ENCODE peak calls at places on chromosomes 5 and 9, in seven cellular contexts. One of them, this sample, is unnamed.

GRCh38 chr5:5101676-5102075 is 38.5 kb upstream of the ADAMTS16 start:
- DNase-seq in NCI-H1436: no peak
- DNase-seq in MV-4-11: no peak
- DNase-seq in NCI-H1105: no peak
- DNase-seq in activated CD8-positive, alpha-beta memory T cell treated with anti-CD3 and anti-CD28 coated beads, Interleukin-2, amount 50 U/mL, for 48 hours: no peak
- DNase-seq in RPMI8226: no peak
- DNase-seq in HuH-7.5: no peak
- DNase-seq in this sample: no peak

GRCh38 chr5:150999704-151000452 is 20.5 kb upstream of the GPX3 start:
- DNase-seq in MV-4-11: no peak
- DNase-seq in RPMI8226: no peak
- DNase-seq in NCI-H1105: no peak
- DNase-seq in NCI-H1436: no peak
- DNase-seq in activated CD8-positive, alpha-beta memory T cell treated with anti-CD3 and anti-CD28 coated beads, Interleukin-2, amount 50 U/mL, for 48 hours: no peak
- DNase-seq in HuH-7.5: no peak
- DNase-seq in this sample: no peak

GRCh38 chr9:113564804-113565237 is 101.3 kb downstream of the RGS3 start:
- DNase-seq in MV-4-11: no peak
- DNase-seq in RPMI8226: no peak
- DNase-seq in HuH-7.5: no peak
- DNase-seq in activated CD8-positive, alpha-beta memory T cell treated with anti-CD3 and anti-CD28 coated beads, Interleukin-2, amount 50 U/mL, for 48 hours: no peak
- DNase-seq in NCI-H1105: no peak
- DNase-seq in NCI-H1436: peak
- DNase-seq in this sample: peak

GRCh38 chr5:168282120-168282519 is 9.3 kb upstream of the WWC1 start:
- DNase-seq in HuH-7.5: no peak
- DNase-seq in activated CD8-positive, alpha-beta memory T cell treated with anti-CD3 and anti-CD28 coated beads, Interleukin-2, amount 50 U/mL, for 48 hours: no peak
- DNase-seq in NCI-H1105: no peak
- DNase-seq in MV-4-11: peak
- DNase-seq in NCI-H1436: no peak
- DNase-seq in RPMI8226: peak
- DNase-seq in this sample: no peak

GRCh38 chr5:157361865-157362465 is 96.0 kb downstream of the CYFIP2 start:
- DNase-seq in NCI-H1436: no peak
- DNase-seq in RPMI8226: no peak
- DNase-seq in activated CD8-positive, alpha-beta memory T cell treated with anti-CD3 and anti-CD28 coated beads, Interleukin-2, amount 50 U/mL, for 48 hours: peak
- DNase-seq in NCI-H1105: no peak
- DNase-seq in HuH-7.5: no peak
- DNase-seq in MV-4-11: peak
- DNase-seq in this sample: no peak

GRCh38 chr5:80154749-80155148 is 101.1 kb downstream of the SERINC5 start:
- DNase-seq in MV-4-11: no peak
- DNase-seq in NCI-H1436: no peak
- DNase-seq in RPMI8226: no peak
- DNase-seq in NCI-H1105: no peak
- DNase-seq in activated CD8-positive, alpha-beta memory T cell treated with anti-CD3 and anti-CD28 coated beads, Interleukin-2, amount 50 U/mL, for 48 hours: no peak
- DNase-seq in HuH-7.5: no peak
- DNase-seq in this sample: no peak

GRCh38 chr5:74630387-74631087 is 10.0 kb downstream of the ENC1 start:
- DNase-seq in NCI-H1105: no peak
- DNase-seq in HuH-7.5: no peak
- DNase-seq in RPMI8226: no peak
- DNase-seq in NCI-H1436: no peak
- DNase-seq in MV-4-11: no peak
- DNase-seq in activated CD8-positive, alpha-beta memory T cell treated with anti-CD3 and anti-CD28 coated beads, Interleukin-2, amount 50 U/mL, for 48 hours: no peak
- DNase-seq in this sample: no peak

GRCh38 chr5:177084175-177084574 is 2.5 kb upstream of the FGFR4 start:
- DNase-seq in NCI-H1105: no peak
- DNase-seq in activated CD8-positive, alpha-beta memory T cell treated with anti-CD3 and anti-CD28 coated beads, Interleukin-2, amount 50 U/mL, for 48 hours: no peak
- DNase-seq in HuH-7.5: no peak
- DNase-seq in RPMI8226: no peak
- DNase-seq in NCI-H1436: no peak
- DNase-seq in MV-4-11: no peak
- DNase-seq in this sample: no peak

GRCh38 chr5:172661536-172661935 is 20.5 kb downstream of the NEURL1B start:
- DNase-seq in NCI-H1105: no peak
- DNase-seq in NCI-H1436: no peak
- DNase-seq in HuH-7.5: no peak
- DNase-seq in activated CD8-positive, alpha-beta memory T cell treated with anti-CD3 and anti-CD28 coated beads, Interleukin-2, amount 50 U/mL, for 48 hours: no peak
- DNase-seq in RPMI8226: no peak
- DNase-seq in MV-4-11: no peak
- DNase-seq in this sample: no peak

GRCh38 chr9:18939943-18940342 is 93.1 kb downstream of the SAXO1 start:
- DNase-seq in NCI-H1105: no peak
- DNase-seq in HuH-7.5: no peak
- DNase-seq in NCI-H1436: no peak
- DNase-seq in RPMI8226: no peak
- DNase-seq in MV-4-11: no peak
- DNase-seq in activated CD8-positive, alpha-beta memory T cell treated with anti-CD3 and anti-CD28 coated beads, Interleukin-2, amount 50 U/mL, for 48 hours: no peak
- DNase-seq in this sample: no peak

GRCh38 chr5:80192507-80193241 is 63.2 kb downstream of the SERINC5 start:
- DNase-seq in NCI-H1436: no peak
- DNase-seq in activated CD8-positive, alpha-beta memory T cell treated with anti-CD3 and anti-CD28 coated beads, Interleukin-2, amount 50 U/mL, for 48 hours: no peak
- DNase-seq in HuH-7.5: no peak
- DNase-seq in RPMI8226: no peak
- DNase-seq in NCI-H1105: no peak
- DNase-seq in MV-4-11: peak
- DNase-seq in this sample: no peak

GRCh38 chr5:136891601-136892000 is 526.3 kb upstream of the TRPC7 start:
- DNase-seq in RPMI8226: no peak
- DNase-seq in activated CD8-positive, alpha-beta memory T cell treated with anti-CD3 and anti-CD28 coated beads, Interleukin-2, amount 50 U/mL, for 48 hours: no peak
- DNase-seq in MV-4-11: no peak
- DNase-seq in HuH-7.5: no peak
- DNase-seq in NCI-H1105: no peak
- DNase-seq in NCI-H1436: no peak
- DNase-seq in this sample: no peak

GRCh38 chr5:115297043-115297442 is 589 bp upstream of the CCDC112 start:
- DNase-seq in NCI-H1436: no peak
- DNase-seq in activated CD8-positive, alpha-beta memory T cell treated with anti-CD3 and anti-CD28 coated beads, Interleukin-2, amount 50 U/mL, for 48 hours: no peak
- DNase-seq in NCI-H1105: no peak
- DNase-seq in HuH-7.5: no peak
- DNase-seq in RPMI8226: no peak
- DNase-seq in MV-4-11: no peak
- DNase-seq in this sample: no peak

GRCh38 chr9:23768861-23769260 is 57.2 kb downstream of the ELAVL2 start:
- DNase-seq in RPMI8226: no peak
- DNase-seq in NCI-H1105: no peak
- DNase-seq in MV-4-11: no peak
- DNase-seq in HuH-7.5: no peak
- DNase-seq in activated CD8-positive, alpha-beta memory T cell treated with anti-CD3 and anti-CD28 coated beads, Interleukin-2, amount 50 U/mL, for 48 hours: no peak
- DNase-seq in NCI-H1436: no peak
- DNase-seq in this sample: no peak

GRCh38 chr5:36436306-36436705 is 134.6 kb upstream of the RANBP3L start:
- DNase-seq in RPMI8226: no peak
- DNase-seq in NCI-H1436: no peak
- DNase-seq in activated CD8-positive, alpha-beta memory T cell treated with anti-CD3 and anti-CD28 coated beads, Interleukin-2, amount 50 U/mL, for 48 hours: no peak
- DNase-seq in MV-4-11: no peak
- DNase-seq in HuH-7.5: no peak
- DNase-seq in NCI-H1105: no peak
- DNase-seq in this sample: no peak

GRCh38 chr5:39076101-39076756 is 2.0 kb upstream of the RICTOR start:
- DNase-seq in MV-4-11: no peak
- DNase-seq in NCI-H1436: no peak
- DNase-seq in activated CD8-positive, alpha-beta memory T cell treated with anti-CD3 and anti-CD28 coated beads, Interleukin-2, amount 50 U/mL, for 48 hours: no peak
- DNase-seq in RPMI8226: no peak
- DNase-seq in HuH-7.5: no peak
- DNase-seq in NCI-H1105: no peak
- DNase-seq in this sample: no peak

GRCh38 chr9:19113964-19114679 is 11.4 kb upstream of the HAUS6 start:
- DNase-seq in activated CD8-positive, alpha-beta memory T cell treated with anti-CD3 and anti-CD28 coated beads, Interleukin-2, amount 50 U/mL, for 48 hours: no peak
- DNase-seq in HuH-7.5: no peak
- DNase-seq in NCI-H1105: no peak
- DNase-seq in MV-4-11: peak
- DNase-seq in RPMI8226: no peak
- DNase-seq in NCI-H1436: no peak
- DNase-seq in this sample: no peak

GRCh38 chr9:134602547-134603362 is 38.8 kb upstream of the COL5A1 start:
- DNase-seq in RPMI8226: no peak
- DNase-seq in activated CD8-positive, alpha-beta memory T cell treated with anti-CD3 and anti-CD28 coated beads, Interleukin-2, amount 50 U/mL, for 48 hours: no peak
- DNase-seq in HuH-7.5: no peak
- DNase-seq in MV-4-11: no peak
- DNase-seq in NCI-H1105: no peak
- DNase-seq in NCI-H1436: no peak
- DNase-seq in this sample: no peak

GRCh38 chr5:108003178-108003577 is 332.4 kb upstream of the EFNA5 start:
- DNase-seq in NCI-H1105: no peak
- DNase-seq in HuH-7.5: no peak
- DNase-seq in activated CD8-positive, alpha-beta memory T cell treated with anti-CD3 and anti-CD28 coated beads, Interleukin-2, amount 50 U/mL, for 48 hours: no peak
- DNase-seq in RPMI8226: peak
- DNase-seq in NCI-H1436: no peak
- DNase-seq in MV-4-11: peak
- DNase-seq in this sample: no peak

GRCh38 chr5:132674671-132675506 is 1.1 kb downstream of the IL4 start:
- DNase-seq in HuH-7.5: no peak
- DNase-seq in RPMI8226: peak
- DNase-seq in activated CD8-positive, alpha-beta memory T cell treated with anti-CD3 and anti-CD28 coated beads, Interleukin-2, amount 50 U/mL, for 48 hours: no peak
- DNase-seq in NCI-H1436: no peak
- DNase-seq in MV-4-11: no peak
- DNase-seq in NCI-H1105: no peak
- DNase-seq in this sample: no peak

GRCh38 chr9:95514402-95514801 is 2.4 kb downstream of the PTCH1 start:
- DNase-seq in activated CD8-positive, alpha-beta memory T cell treated with anti-CD3 and anti-CD28 coated beads, Interleukin-2, amount 50 U/mL, for 48 hours: no peak
- DNase-seq in RPMI8226: no peak
- DNase-seq in HuH-7.5: no peak
- DNase-seq in NCI-H1436: no peak
- DNase-seq in NCI-H1105: no peak
- DNase-seq in MV-4-11: no peak
- DNase-seq in this sample: no peak

GRCh38 chr5:79829260-79829659 is 139.6 kb downstream of the CMYA5 start:
- DNase-seq in RPMI8226: peak
- DNase-seq in NCI-H1105: no peak
- DNase-seq in activated CD8-positive, alpha-beta memory T cell treated with anti-CD3 and anti-CD28 coated beads, Interleukin-2, amount 50 U/mL, for 48 hours: no peak
- DNase-seq in MV-4-11: no peak
- DNase-seq in NCI-H1436: no peak
- DNase-seq in HuH-7.5: peak
- DNase-seq in this sample: no peak

GRCh38 chr9:75200892-75201470 is 112.7 kb downstream of the OSTF1 start:
- DNase-seq in RPMI8226: peak
- DNase-seq in NCI-H1436: peak
- DNase-seq in NCI-H1105: no peak
- DNase-seq in activated CD8-positive, alpha-beta memory T cell treated with anti-CD3 and anti-CD28 coated beads, Interleukin-2, amount 50 U/mL, for 48 hours: no peak
- DNase-seq in HuH-7.5: no peak
- DNase-seq in MV-4-11: peak
- DNase-seq in this sample: no peak

GRCh38 chr9:124769451-124770358 is 1.4 kb downstream of the NR6A1 start:
- DNase-seq in NCI-H1436: no peak
- DNase-seq in activated CD8-positive, alpha-beta memory T cell treated with anti-CD3 and anti-CD28 coated beads, Interleukin-2, amount 50 U/mL, for 48 hours: peak
- DNase-seq in RPMI8226: peak
- DNase-seq in HuH-7.5: peak
- DNase-seq in MV-4-11: no peak
- DNase-seq in NCI-H1105: no peak
- DNase-seq in this sample: no peak

GRCh38 chr9:86601697-86602096 is 247.5 kb upstream of the TUT7 start:
- DNase-seq in MV-4-11: no peak
- DNase-seq in RPMI8226: peak
- DNase-seq in HuH-7.5: no peak
- DNase-seq in NCI-H1436: no peak
- DNase-seq in NCI-H1105: no peak
- DNase-seq in activated CD8-positive, alpha-beta memory T cell treated with anti-CD3 and anti-CD28 coated beads, Interleukin-2, amount 50 U/mL, for 48 hours: no peak
- DNase-seq in this sample: no peak

GRCh38 chr5:177453852-177454396 is 7.3 kb downstream of the PRR7 start:
- DNase-seq in NCI-H1105: peak
- DNase-seq in RPMI8226: peak
- DNase-seq in NCI-H1436: no peak
- DNase-seq in MV-4-11: peak
- DNase-seq in HuH-7.5: no peak
- DNase-seq in activated CD8-positive, alpha-beta memory T cell treated with anti-CD3 and anti-CD28 coated beads, Interleukin-2, amount 50 U/mL, for 48 hours: no peak
- DNase-seq in this sample: no peak

GRCh38 chr5:135071311-135071710 is 37.3 kb upstream of the PITX1 start:
- DNase-seq in NCI-H1436: no peak
- DNase-seq in MV-4-11: no peak
- DNase-seq in RPMI8226: no peak
- DNase-seq in NCI-H1105: no peak
- DNase-seq in activated CD8-positive, alpha-beta memory T cell treated with anti-CD3 and anti-CD28 coated beads, Interleukin-2, amount 50 U/mL, for 48 hours: no peak
- DNase-seq in HuH-7.5: no peak
- DNase-seq in this sample: no peak

GRCh38 chr5:57845025-57845424 is 362.4 kb upstream of the ACTBL2 start:
- DNase-seq in HuH-7.5: no peak
- DNase-seq in NCI-H1105: no peak
- DNase-seq in MV-4-11: no peak
- DNase-seq in activated CD8-positive, alpha-beta memory T cell treated with anti-CD3 and anti-CD28 coated beads, Interleukin-2, amount 50 U/mL, for 48 hours: no peak
- DNase-seq in RPMI8226: no peak
- DNase-seq in NCI-H1436: no peak
- DNase-seq in this sample: no peak

GRCh38 chr5:138029501-138029900 is 3.4 kb downstream of the FAM13B start:
- DNase-seq in RPMI8226: no peak
- DNase-seq in HuH-7.5: no peak
- DNase-seq in NCI-H1105: no peak
- DNase-seq in activated CD8-positive, alpha-beta memory T cell treated with anti-CD3 and anti-CD28 coated beads, Interleukin-2, amount 50 U/mL, for 48 hours: no peak
- DNase-seq in MV-4-11: no peak
- DNase-seq in NCI-H1436: no peak
- DNase-seq in this sample: no peak

GRCh38 chr9:2377135-2377534 is 244.5 kb upstream of the VLDLR start:
- DNase-seq in NCI-H1105: no peak
- DNase-seq in RPMI8226: no peak
- DNase-seq in activated CD8-positive, alpha-beta memory T cell treated with anti-CD3 and anti-CD28 coated beads, Interleukin-2, amount 50 U/mL, for 48 hours: no peak
- DNase-seq in MV-4-11: no peak
- DNase-seq in HuH-7.5: no peak
- DNase-seq in NCI-H1436: no peak
- DNase-seq in this sample: no peak

GRCh38 chr5:41878173-41878572 is 7.9 kb upstream of the OXCT1 start:
- DNase-seq in NCI-H1436: no peak
- DNase-seq in activated CD8-positive, alpha-beta memory T cell treated with anti-CD3 and anti-CD28 coated beads, Interleukin-2, amount 50 U/mL, for 48 hours: no peak
- DNase-seq in NCI-H1105: no peak
- DNase-seq in MV-4-11: no peak
- DNase-seq in HuH-7.5: no peak
- DNase-seq in RPMI8226: no peak
- DNase-seq in this sample: no peak

GRCh38 chr5:39661026-39661779 is 236.4 kb upstream of the DAB2 start:
- DNase-seq in RPMI8226: no peak
- DNase-seq in HuH-7.5: no peak
- DNase-seq in activated CD8-positive, alpha-beta memory T cell treated with anti-CD3 and anti-CD28 coated beads, Interleukin-2, amount 50 U/mL, for 48 hours: no peak
- DNase-seq in MV-4-11: peak
- DNase-seq in NCI-H1105: no peak
- DNase-seq in NCI-H1436: no peak
- DNase-seq in this sample: no peak

GRCh38 chr5:139561655-139562451 is 714 bp downstream of the UBE2D2 start:
- DNase-seq in activated CD8-positive, alpha-beta memory T cell treated with anti-CD3 and anti-CD28 coated beads, Interleukin-2, amount 50 U/mL, for 48 hours: peak
- DNase-seq in MV-4-11: no peak
- DNase-seq in RPMI8226: peak
- DNase-seq in NCI-H1436: peak
- DNase-seq in NCI-H1105: no peak
- DNase-seq in HuH-7.5: peak
- DNase-seq in this sample: no peak

GRCh38 chr9:84301851-84302250 is 38.7 kb downstream of the SLC28A3 start:
- DNase-seq in activated CD8-positive, alpha-beta memory T cell treated with anti-CD3 and anti-CD28 coated beads, Interleukin-2, amount 50 U/mL, for 48 hours: no peak
- DNase-seq in NCI-H1436: no peak
- DNase-seq in RPMI8226: no peak
- DNase-seq in NCI-H1105: no peak
- DNase-seq in MV-4-11: peak
- DNase-seq in HuH-7.5: no peak
- DNase-seq in this sample: no peak

This sample was measured in NCI-H2107.